ENCODE peak calls at places on chromosomes 7 and 10, in five cellular contexts. Y, G, P, B and A are unnamed samples.

GRCh38 chr10:131886181-131886716 is 14.6 kb upstream of the PPP2R2D start:
- DNase-seq in Y (no peak), G (no peak), P (no peak), B (no peak), A (no peak)

GRCh38 chr10:121440461-121440860 is 157.8 kb downstream of the FGFR2 start:
- DNase-seq in Y (no peak), G (no peak), P (no peak), B (no peak), A (no peak)

GRCh38 chr10:110813743-110814472 is 57.8 kb upstream of the PDCD4 start:
- DNase-seq in Y (no peak), G (no peak), P (no peak), B (no peak), A (no peak)

GRCh38 chr10:82358486-82359097 is 483.6 kb downstream of the NRG3 start:
- DNase-seq in Y (no peak), G (no peak), P (no peak), B (no peak), A (no peak)

GRCh38 chr7:63521-64021 is 128.8 kb upstream of the FAM20C start:
- DNase-seq in Y (peak; percentile 36), G (no peak), P (peak; percentile 29), B (no peak), A (no peak)

GRCh38 chr10:101403161-101403560 is 49.2 kb downstream of the BTRC start:
- DNase-seq in Y (no peak), G (no peak), P (no peak), B (no peak), A (no peak)

GRCh38 chr10:97708976-97709745 is 4.4 kb upstream of the MARVELD1 start:
- DNase-seq in Y (peak; percentile 52), G (no peak), P (peak; percentile 12), B (no peak), A (no peak)

GRCh38 chr10:71582019-71582418 is 137.6 kb downstream of the C10orf105 start:
- DNase-seq in Y (no peak), G (no peak), P (no peak), B (no peak), A (no peak)

GRCh38 chr10:1138529-1138928 is 82.3 kb downstream of the WDR37 start:
- DNase-seq in Y (no peak), G (no peak), P (no peak), B (no peak), A (no peak)

GRCh38 chr7:41825927-41826480 is 123.1 kb upstream of the INHBA start:
- DNase-seq in Y (no peak), G (no peak), P (no peak), B (no peak), A (no peak)

GRCh38 chr10:71187600-71187999 is 24.8 kb upstream of the UNC5B start:
- DNase-seq in Y (no peak), G (no peak), P (no peak), B (no peak), A (no peak)

GRCh38 chr7:44973610-44974401 is 5.0 kb downstream of the MYO1G start:
- DNase-seq in Y (peak; percentile 61), G (peak; percentile 36), P (no peak), B (no peak), A (no peak)

GRCh38 chr10:115849197-115849596 is 423.8 kb downstream of the GFRA1 start:
- DNase-seq in Y (no peak), G (no peak), P (no peak), B (no peak), A (no peak)

GRCh38 chr10:46558141-46558410 is 1.6 kb upstream of the GPRIN2 start:
- DNase-seq in Y (no peak), G (no peak), P (no peak), B (no peak), A (no peak)

GRCh38 chr10:124705021-124705740 is 39.0 kb downstream of the FAM53B start:
- DNase-seq in Y (peak; percentile 77), G (no peak), P (no peak), B (no peak), A (no peak)

GRCh38 chr7:44276571-44277101 is 48.8 kb downstream of the CAMK2B start:
- DNase-seq in Y (no peak), G (no peak), P (no peak), B (no peak), A (no peak)

GRCh38 chr10:15601819-15602218 is 117.9 kb downstream of the ITGA8 start:
- DNase-seq in Y (no peak), G (no peak), P (no peak), B (no peak), A (no peak)

GRCh38 chr10:71972746-71973695 is 8.8 kb downstream of the CHST3 start:
- DNase-seq in Y (no peak), G (no peak), P (no peak), B (no peak), A (no peak)

GRCh38 chr7:26789481-26790175 is 74.8 kb downstream of the SKAP2 start:
- DNase-seq in Y (no peak), G (no peak), P (no peak), B (peak; percentile 51), A (no peak)

GRCh38 chr7:67413670-67414069 is 417.0 kb downstream of the TYW1 start:
- DNase-seq in Y (no peak), G (no peak), P (peak; percentile 47), B (peak; percentile 7), A (no peak)

GRCh38 chr10:90937645-90938258 is 16.9 kb upstream of the ANKRD1 start:
- DNase-seq in Y (no peak), G (no peak), P (no peak), B (no peak), A (no peak)

GRCh38 chr7:38169862-38170261 is 8.2 kb upstream of the STARD3NL start:
- DNase-seq in Y (peak; percentile 67), G (no peak), P (no peak), B (no peak), A (no peak)

GRCh38 chr7:149775176-149775556 is 1.8 kb upstream of the ZNF467 start:
- DNase-seq in Y (no peak), G (no peak), P (no peak), B (no peak), A (no peak)

GRCh38 chr7:2175514-2175913 is 57.2 kb downstream of the MAD1L1 start:
- DNase-seq in Y (no peak), G (no peak), P (no peak), B (no peak), A (no peak)

GRCh38 chr10:91345716-91346115 is 64.4 kb upstream of the HECTD2 start:
- DNase-seq in Y (no peak), G (no peak), P (no peak), B (no peak), A (no peak)

GRCh38 chr7:1662101-1662500 is 8.0 kb upstream of the ELFN1 start:
- DNase-seq in Y (no peak), G (no peak), P (no peak), B (no peak), A (no peak)

GRCh38 chr7:38744746-38745145 is 113.6 kb upstream of the AMPH start:
- DNase-seq in Y (no peak), G (no peak), P (no peak), B (no peak), A (no peak)